ENCODE peak calls at places on chromosomes 11 and 22, in nine cellular contexts. One of them, this sample, is unnamed.

GRCh38 chr11:8224161-8224591 is 39.5 kb downstream of the LMO1 start:
- DNase-seq in activated naive CD8-positive, alpha-beta T cell treated with anti-CD3 and anti-CD28 coated beads for 36 hours: no peak
- DNase-seq in nephron progenitor cell: no peak
- DNase-seq in NCI-H460: no peak
- DNase-seq in HAP-1: no peak
- DNase-seq in HTR-8/SVneo: no peak
- DNase-seq in memory B cell: no peak
- DNase-seq in uterus: no peak
- DNase-seq in fibroblast of mammary gland: no peak
- DNase-seq in this sample: no peak

GRCh38 chr22:50308597-50308935 is 1.1 kb upstream of the PLXNB2 start:
- DNase-seq in NCI-H460: no peak
- DNase-seq in HAP-1: no peak
- DNase-seq in HTR-8/SVneo: peak
- DNase-seq in nephron progenitor cell: peak
- DNase-seq in activated naive CD8-positive, alpha-beta T cell treated with anti-CD3 and anti-CD28 coated beads for 36 hours: no peak
- DNase-seq in uterus: peak
- DNase-seq in memory B cell: no peak
- DNase-seq in fibroblast of mammary gland: peak
- DNase-seq in this sample: no peak

GRCh38 chr11:47236482-47236881 is 12.1 kb downstream of the ACP2 start:
- DNase-seq in fibroblast of mammary gland: peak
- DNase-seq in NCI-H460: no peak
- DNase-seq in HTR-8/SVneo: no peak
- DNase-seq in memory B cell: no peak
- DNase-seq in uterus: no peak
- DNase-seq in activated naive CD8-positive, alpha-beta T cell treated with anti-CD3 and anti-CD28 coated beads for 36 hours: no peak
- DNase-seq in nephron progenitor cell: no peak
- DNase-seq in HAP-1: no peak
- DNase-seq in this sample: no peak

GRCh38 chr11:68099474-68100405 is 21.4 kb downstream of the CHKA start:
- DNase-seq in activated naive CD8-positive, alpha-beta T cell treated with anti-CD3 and anti-CD28 coated beads for 36 hours: peak
- DNase-seq in memory B cell: no peak
- DNase-seq in HTR-8/SVneo: no peak
- DNase-seq in HAP-1: no peak
- DNase-seq in fibroblast of mammary gland: no peak
- DNase-seq in NCI-H460: no peak
- DNase-seq in uterus: peak
- DNase-seq in nephron progenitor cell: no peak
- DNase-seq in this sample: no peak

GRCh38 chr11:75087319-75088055 is 9.2 kb downstream of the OR2AT4 start:
- DNase-seq in memory B cell: no peak
- DNase-seq in HAP-1: no peak
- DNase-seq in activated naive CD8-positive, alpha-beta T cell treated with anti-CD3 and anti-CD28 coated beads for 36 hours: no peak
- DNase-seq in fibroblast of mammary gland: no peak
- DNase-seq in uterus: no peak
- DNase-seq in HTR-8/SVneo: no peak
- DNase-seq in NCI-H460: no peak
- DNase-seq in nephron progenitor cell: no peak
- DNase-seq in this sample: no peak

GRCh38 chr11:121153472-121153871 is 52.4 kb downstream of the TECTA start:
- DNase-seq in activated naive CD8-positive, alpha-beta T cell treated with anti-CD3 and anti-CD28 coated beads for 36 hours: no peak
- DNase-seq in NCI-H460: no peak
- DNase-seq in HAP-1: peak
- DNase-seq in nephron progenitor cell: no peak
- DNase-seq in HTR-8/SVneo: no peak
- DNase-seq in memory B cell: no peak
- DNase-seq in fibroblast of mammary gland: no peak
- DNase-seq in uterus: no peak
- DNase-seq in this sample: no peak

GRCh38 chr11:83070878-83071640 is 638 bp downstream of the RAB30 start:
- DNase-seq in nephron progenitor cell: peak
- DNase-seq in NCI-H460: no peak
- DNase-seq in uterus: no peak
- DNase-seq in fibroblast of mammary gland: peak
- DNase-seq in activated naive CD8-positive, alpha-beta T cell treated with anti-CD3 and anti-CD28 coated beads for 36 hours: peak
- DNase-seq in HAP-1: peak
- DNase-seq in memory B cell: no peak
- DNase-seq in HTR-8/SVneo: no peak
- DNase-seq in this sample: peak

GRCh38 chr22:41739576-41739975 is 40.3 kb downstream of the MEI1 start:
- DNase-seq in NCI-H460: no peak
- DNase-seq in nephron progenitor cell: no peak
- DNase-seq in uterus: no peak
- DNase-seq in HAP-1: no peak
- DNase-seq in memory B cell: no peak
- DNase-seq in fibroblast of mammary gland: no peak
- DNase-seq in activated naive CD8-positive, alpha-beta T cell treated with anti-CD3 and anti-CD28 coated beads for 36 hours: no peak
- DNase-seq in HTR-8/SVneo: no peak
- DNase-seq in this sample: no peak

GRCh38 chr11:78868563-78868962 is 293.9 kb upstream of the NARS2 start:
- DNase-seq in uterus: no peak
- DNase-seq in activated naive CD8-positive, alpha-beta T cell treated with anti-CD3 and anti-CD28 coated beads for 36 hours: no peak
- DNase-seq in HTR-8/SVneo: no peak
- DNase-seq in nephron progenitor cell: no peak
- DNase-seq in HAP-1: no peak
- DNase-seq in NCI-H460: no peak
- DNase-seq in memory B cell: no peak
- DNase-seq in fibroblast of mammary gland: no peak
- DNase-seq in this sample: no peak

GRCh38 chr11:64152841-64153691 is 12.8 kb downstream of the MACROD1 start:
- DNase-seq in nephron progenitor cell: peak
- DNase-seq in activated naive CD8-positive, alpha-beta T cell treated with anti-CD3 and anti-CD28 coated beads for 36 hours: peak
- DNase-seq in HAP-1: peak
- DNase-seq in memory B cell: peak
- DNase-seq in fibroblast of mammary gland: peak
- DNase-seq in HTR-8/SVneo: peak
- DNase-seq in uterus: peak
- DNase-seq in NCI-H460: peak
- DNase-seq in this sample: peak

GRCh38 chr22:49202226-49202625 is 625.4 kb downstream of the BRD1 start:
- DNase-seq in HTR-8/SVneo: no peak
- DNase-seq in uterus: no peak
- DNase-seq in NCI-H460: no peak
- DNase-seq in HAP-1: no peak
- DNase-seq in fibroblast of mammary gland: no peak
- DNase-seq in memory B cell: no peak
- DNase-seq in activated naive CD8-positive, alpha-beta T cell treated with anti-CD3 and anti-CD28 coated beads for 36 hours: no peak
- DNase-seq in nephron progenitor cell: no peak
- DNase-seq in this sample: no peak

GRCh38 chr11:57410287-57410686 is 16.6 kb downstream of the SLC43A3 start:
- DNase-seq in HAP-1: no peak
- DNase-seq in nephron progenitor cell: no peak
- DNase-seq in uterus: no peak
- DNase-seq in memory B cell: no peak
- DNase-seq in HTR-8/SVneo: no peak
- DNase-seq in fibroblast of mammary gland: peak
- DNase-seq in NCI-H460: no peak
- DNase-seq in activated naive CD8-positive, alpha-beta T cell treated with anti-CD3 and anti-CD28 coated beads for 36 hours: no peak
- DNase-seq in this sample: no peak

GRCh38 chr11:4704054-4704789 is at the start of gene MMP26:
- DNase-seq in activated naive CD8-positive, alpha-beta T cell treated with anti-CD3 and anti-CD28 coated beads for 36 hours: no peak
- DNase-seq in uterus: no peak
- DNase-seq in HAP-1: no peak
- DNase-seq in memory B cell: no peak
- DNase-seq in nephron progenitor cell: peak
- DNase-seq in NCI-H460: no peak
- DNase-seq in HTR-8/SVneo: no peak
- DNase-seq in fibroblast of mammary gland: no peak
- DNase-seq in this sample: no peak

GRCh38 chr11:2325123-2325522 is 23.3 kb downstream of the TSPAN32 start:
- DNase-seq in HAP-1: no peak
- DNase-seq in uterus: no peak
- DNase-seq in HTR-8/SVneo: no peak
- DNase-seq in NCI-H460: no peak
- DNase-seq in fibroblast of mammary gland: no peak
- DNase-seq in nephron progenitor cell: no peak
- DNase-seq in memory B cell: no peak
- DNase-seq in activated naive CD8-positive, alpha-beta T cell treated with anti-CD3 and anti-CD28 coated beads for 36 hours: no peak
- DNase-seq in this sample: no peak

GRCh38 chr22:40597541-40598453 is 38.7 kb downstream of the MRTFA start:
- DNase-seq in fibroblast of mammary gland: peak
- DNase-seq in HTR-8/SVneo: no peak
- DNase-seq in memory B cell: no peak
- DNase-seq in NCI-H460: no peak
- DNase-seq in nephron progenitor cell: no peak
- DNase-seq in HAP-1: no peak
- DNase-seq in activated naive CD8-positive, alpha-beta T cell treated with anti-CD3 and anti-CD28 coated beads for 36 hours: no peak
- DNase-seq in uterus: no peak
- DNase-seq in this sample: no peak

GRCh38 chr11:102420547-102420946 is 32.0 kb downstream of the TMEM123 start:
- DNase-seq in memory B cell: no peak
- DNase-seq in nephron progenitor cell: no peak
- DNase-seq in HAP-1: no peak
- DNase-seq in NCI-H460: no peak
- DNase-seq in HTR-8/SVneo: no peak
- DNase-seq in activated naive CD8-positive, alpha-beta T cell treated with anti-CD3 and anti-CD28 coated beads for 36 hours: peak
- DNase-seq in fibroblast of mammary gland: no peak
- DNase-seq in uterus: no peak
- DNase-seq in this sample: no peak

GRCh38 chr11:65180877-65181568 is 705 bp upstream of the CAPN1 start:
- DNase-seq in uterus: peak
- DNase-seq in activated naive CD8-positive, alpha-beta T cell treated with anti-CD3 and anti-CD28 coated beads for 36 hours: peak
- DNase-seq in memory B cell: peak
- DNase-seq in NCI-H460: peak
- DNase-seq in HAP-1: peak
- DNase-seq in HTR-8/SVneo: peak
- DNase-seq in fibroblast of mammary gland: peak
- DNase-seq in nephron progenitor cell: peak
- DNase-seq in this sample: peak

GRCh38 chr22:26479792-26480610 is 3.6 kb downstream of the HPS4 start:
- DNase-seq in HTR-8/SVneo: no peak
- DNase-seq in memory B cell: no peak
- DNase-seq in NCI-H460: no peak
- DNase-seq in uterus: no peak
- DNase-seq in activated naive CD8-positive, alpha-beta T cell treated with anti-CD3 and anti-CD28 coated beads for 36 hours: no peak
- DNase-seq in fibroblast of mammary gland: no peak
- DNase-seq in nephron progenitor cell: no peak
- DNase-seq in HAP-1: peak
- DNase-seq in this sample: no peak

GRCh38 chr11:121936781-121937447 is 179.1 kb downstream of the BLID start:
- DNase-seq in fibroblast of mammary gland: peak
- DNase-seq in activated naive CD8-positive, alpha-beta T cell treated with anti-CD3 and anti-CD28 coated beads for 36 hours: no peak
- DNase-seq in nephron progenitor cell: no peak
- DNase-seq in HTR-8/SVneo: no peak
- DNase-seq in HAP-1: no peak
- DNase-seq in memory B cell: no peak
- DNase-seq in uterus: no peak
- DNase-seq in NCI-H460: no peak
- DNase-seq in this sample: no peak

GRCh38 chr11:6735306-6735705 is 36.5 kb downstream of the OR2AG2 start:
- DNase-seq in nephron progenitor cell: no peak
- DNase-seq in fibroblast of mammary gland: peak
- DNase-seq in HAP-1: no peak
- DNase-seq in activated naive CD8-positive, alpha-beta T cell treated with anti-CD3 and anti-CD28 coated beads for 36 hours: no peak
- DNase-seq in NCI-H460: no peak
- DNase-seq in HTR-8/SVneo: no peak
- DNase-seq in uterus: no peak
- DNase-seq in memory B cell: no peak
- DNase-seq in this sample: no peak